ENCODE peak calls at places on chromosomes 5 and 9, in four cellular contexts. X is IMR-90, Y is H1, R is H9. L is an unnamed sample.

GRCh38 chr5:43020294-43020711 is 19.8 kb downstream of the ANXA2R start:
- DNase-seq in R (peak), X (peak), Y (no peak), L (peak)

GRCh38 chr5:170135796-170136490 is 30.2 kb downstream of the FOXI1 start:
- DNase-seq in R (no peak), Y (no peak), X (no peak), L (no peak)

GRCh38 chr5:1176473-1177391 is 24.7 kb upstream of the SLC6A19 start:
- DNase-seq in Y (no peak), X (no peak), R (peak), L (peak)

GRCh38 chr9:93085676-93086075 is 10.3 kb upstream of the CARD19 start:
- DNase-seq in Y (no peak), R (no peak), X (no peak), L (no peak)

GRCh38 chr9:133509179-133510083 is 15.3 kb downstream of the MYMK start:
- DNase-seq in R (peak), X (no peak), Y (no peak), L (peak)

GRCh38 chr9:98559568-98559967 is 149.2 kb downstream of the GABBR2 start:
- DNase-seq in R (no peak), Y (no peak), X (no peak), L (no peak)

GRCh38 chr5:83554686-83555085 is 83.1 kb downstream of the VCAN start:
- DNase-seq in X (peak), Y (no peak), R (no peak), L (no peak)

GRCh38 chr5:157025093-157025698 is 33.7 kb downstream of the HAVCR1 start:
- DNase-seq in R (no peak), X (no peak), Y (no peak), L (no peak)

GRCh38 chr9:70412678-70413426 is 1.6 kb downstream of the KLF9 start:
- DNase-seq in R (peak), Y (no peak), X (peak), L (peak)

GRCh38 chr9:33719581-33720374 is 75.6 kb upstream of the PRSS3 start:
- DNase-seq in R (peak), Y (no peak), X (no peak), L (peak)

GRCh38 chr5:3287516-3287915 is 308.1 kb upstream of the IRX1 start:
- DNase-seq in X (no peak), R (no peak), Y (no peak), L (no peak)

GRCh38 chr5:178286226-178287090 is 53.9 kb upstream of the PHYKPL start:
- DNase-seq in X (no peak), R (no peak), Y (no peak), L (no peak)

DNA sequence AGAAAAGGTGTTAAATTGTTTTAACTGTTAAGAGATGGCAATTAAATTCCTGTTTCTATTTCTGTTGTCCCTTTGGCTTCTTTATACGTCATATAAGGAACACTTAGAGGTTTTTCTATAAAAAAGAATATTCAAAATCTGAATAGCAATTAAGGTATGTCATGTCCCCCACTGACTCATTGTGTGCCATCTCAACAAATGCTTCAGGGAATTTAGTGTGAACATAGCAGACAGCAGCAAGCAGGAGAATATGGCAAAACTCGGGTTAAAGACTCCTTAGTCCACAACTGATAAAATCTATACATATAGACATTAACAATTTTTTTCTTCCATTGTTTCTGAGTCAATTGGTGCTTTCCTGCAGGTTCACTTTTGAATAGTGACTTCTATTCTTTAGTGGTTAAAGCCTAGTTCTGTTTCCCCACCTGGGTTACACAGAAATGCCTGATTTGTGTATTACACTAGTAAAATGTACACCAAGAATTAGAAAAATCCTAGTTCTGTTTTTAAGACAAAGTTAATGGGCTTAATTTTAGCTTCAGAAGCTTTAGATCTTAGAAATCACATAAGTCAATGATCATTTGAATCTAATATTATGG is 17.9 kb upstream of the RPS23 start:
- DNase-seq in X (no peak), R (no peak), Y (no peak), L (no peak)
- H4K5ac ChIP-seq in X (no peak), R (no peak), Y (no peak), L (no peak)

GRCh38 chr5:79259810-79260209 is 23.9 kb downstream of the JMY start:
- DNase-seq in Y (no peak), R (no peak), X (no peak), L (no peak)

GRCh38 chr5:79263290-79263689 is 27.4 kb downstream of the JMY start:
- DNase-seq in X (no peak), Y (no peak), R (no peak), L (no peak)

GRCh38 chr5:79259383-79259782 is 23.5 kb downstream of the JMY start:
- DNase-seq in X (no peak), R (no peak), Y (no peak), L (no peak)

GRCh38 chr5:79258801-79259200 is 22.9 kb downstream of the JMY start:
- DNase-seq in R (no peak), X (no peak), Y (no peak), L (no peak)

GRCh38 chr5:79261907-79262306 is 26.0 kb downstream of the JMY start:
- DNase-seq in R (no peak), Y (no peak), X (no peak), L (no peak)
- H4K5ac ChIP-seq in R (no peak), Y (peak), X (no peak), L (no peak)

DNA sequence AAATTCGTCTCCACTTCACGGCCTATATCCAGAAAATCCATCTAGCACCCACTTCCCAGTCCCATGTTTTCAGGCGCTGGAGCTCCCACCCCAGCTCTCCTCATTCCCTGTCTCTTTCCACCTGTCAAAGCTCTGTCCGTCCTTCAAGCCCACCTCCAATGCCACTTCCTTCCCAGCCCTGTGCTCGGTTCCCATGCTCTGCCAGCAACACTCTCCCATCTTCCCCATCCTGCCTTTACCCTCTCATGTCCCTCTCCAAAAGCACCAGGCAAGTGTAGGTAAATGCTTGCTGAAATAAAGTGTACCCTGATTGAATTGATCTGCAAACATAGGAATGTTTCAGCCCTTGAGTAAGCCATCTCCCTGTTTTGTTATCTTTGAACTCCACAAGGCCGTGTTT is 9.2 kb downstream of the DRD1 start:
- DNase-seq in X (no peak), Y (no peak), R (peak), L (peak)
- H4K5ac ChIP-seq in X (no peak), Y (no peak), R (no peak), L (no peak)

GRCh38 chr9:134938346-134939079 is 20.8 kb upstream of the FCN1 start:
- DNase-seq in Y (no peak), R (no peak), X (no peak), L (no peak)
- H4K5ac ChIP-seq in Y (no peak), R (no peak), X (no peak), L (no peak)

GRCh38 chr5:110221036-110221435 is 505.4 kb downstream of the TMEM232 start:
- DNase-seq in R (no peak), Y (no peak), X (no peak), L (no peak)

GRCh38 chr5:110225949-110226348 is 500.5 kb downstream of the TMEM232 start:
- DNase-seq in R (no peak), Y (no peak), X (no peak), L (no peak)

GRCh38 chr5:110219769-110220168 is 506.7 kb downstream of the TMEM232 start:
- DNase-seq in R (no peak), Y (no peak), X (no peak), L (no peak)

GRCh38 chr5:110218994-110219393 is 507.5 kb downstream of the TMEM232 start:
- DNase-seq in X (no peak), Y (no peak), R (no peak), L (no peak)

DNA sequence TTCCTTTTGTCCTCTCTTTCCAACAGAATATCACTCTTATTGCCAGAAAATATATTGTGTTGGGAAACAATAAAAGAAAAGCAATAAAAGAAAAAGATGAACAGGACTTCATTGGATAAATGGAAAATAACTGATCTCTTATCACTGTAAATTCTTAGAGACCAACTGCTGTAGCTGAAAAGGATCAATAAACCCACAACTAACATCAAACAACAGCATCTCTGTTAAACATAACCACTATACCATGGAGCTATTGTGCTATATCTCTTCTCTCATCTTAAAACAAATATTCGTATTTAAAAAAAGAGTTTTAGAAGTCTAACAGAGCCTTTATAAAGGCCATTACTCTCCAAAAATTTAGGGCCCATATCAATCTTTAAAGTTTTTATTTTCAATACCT is 502.4 kb downstream of the TMEM232 start:
- DNase-seq in R (no peak), Y (no peak), X (no peak), L (no peak)
- H4K5ac ChIP-seq in R (no peak), Y (no peak), X (no peak), L (no peak)

GRCh38 chr9:95317893-95318211 is 343 bp upstream of the FANCC start:
- DNase-seq in R (no peak), X (no peak), Y (no peak), L (no peak)
- H4K5ac ChIP-seq in R (no peak), X (peak), Y (peak), L (peak)

L was measured in mesendoderm.